ENCODE peak calls at places on chromosomes 6 and 20, in ten cellular contexts. F, I, L, G, Z, E, M, C, K and D are unnamed samples. For H4K20me1, the result is how much of the 10 kb centered on the place peaks cover.

GRCh38 chr20:56445540-56445939 is 22.9 kb upstream of the RTF2 start:
- DNase-seq in I (no peak), Z (no peak), L (no peak), E (no peak), C (no peak), M (no peak), F (no peak), K (no peak), G (no peak), D (no peak)

GRCh38 chr6:104428201-104428600 is 431.5 kb downstream of the HACE1 start:
- DNase-seq in Z (no peak), F (no peak), L (no peak), E (no peak), G (no peak), I (no peak), K (no peak), M (no peak), C (no peak), D (no peak)

GRCh38 chr6:35496036-35496850 is 636 bp downstream of the TEAD3 start:
- DNase-seq in G (no peak), Z (no peak), K (no peak), E (peak), M (no peak), F (no peak), I (peak), C (no peak), L (no peak), D (peak)

GRCh38 chr20:1369970-1370369 is 22.9 kb downstream of the FKBP1A start:
- DNase-seq in Z (no peak), I (no peak), M (no peak), G (no peak), K (no peak), C (no peak), L (no peak), E (no peak), F (no peak), D (no peak)

GRCh38 chr20:43774754-43775153 is 48.0 kb upstream of the GTSF1L start:
- DNase-seq in G (no peak), Z (no peak), C (no peak), F (no peak), L (no peak), E (no peak), I (no peak), M (no peak), K (no peak), D (no peak)

GRCh38 chr6:92485487-92485886 is 933.9 kb downstream of the EPHA7 start:
- DNase-seq in Z (no peak), F (no peak), E (no peak), L (no peak), C (no peak), M (no peak), G (no peak), K (no peak), I (no peak), D (no peak)

GRCh38 chr6:162313922-162314660 is 413.5 kb downstream of the PRKN start:
- DNase-seq in C (no peak), F (no peak), L (peak), I (no peak), K (no peak), M (no peak), G (peak), Z (no peak), E (no peak), D (no peak)

GRCh38 chr6:14638932-14639875 is 521.6 kb downstream of the CD83 start:
- DNase-seq in Z (no peak), C (no peak), I (no peak), M (peak), L (peak), K (peak), F (no peak), G (peak), E (peak), D (no peak)

GRCh38 chr6:78831492-78831891 is 35.9 kb upstream of the IRAK1BP1 start:
- DNase-seq in E (no peak), I (no peak), Z (no peak), L (no peak), M (no peak), K (peak), C (no peak), F (no peak), G (peak), D (no peak)

GRCh38 chr6:209432-210103 is 82.7 kb upstream of the DUSP22 start:
- DNase-seq in F (no peak), Z (no peak), C (peak), M (peak), G (no peak), K (no peak), L (no peak), I (no peak), E (no peak), D (peak)

GRCh38 chr6:40409716-40410397 is 177.3 kb downstream of the LRFN2 start:
- DNase-seq in Z (no peak), M (no peak), G (no peak), E (no peak), K (no peak), L (no peak), F (no peak), C (no peak), I (no peak), D (no peak)

GRCh38 chr6:628772-629171 is 28.1 kb downstream of the HUS1B start:
- DNase-seq in G (no peak), Z (no peak), F (no peak), M (peak), K (no peak), I (no peak), L (no peak), C (no peak), E (no peak), D (peak)

GRCh38 chr20:1660263-1660662 is 2.7 kb upstream of the SIRPG start:
- DNase-seq in I (no peak), F (no peak), Z (no peak), G (no peak), C (no peak), E (peak), K (no peak), M (no peak), L (no peak), D (no peak)

GRCh38 chr6:23349521-23350147 is 776.4 kb upstream of the NRSN1 start:
- DNase-seq in I (no peak), K (peak), C (no peak), F (peak), E (peak), L (peak), Z (peak), M (no peak), G (peak), D (no peak)

GRCh38 chr6:44128020-44128917 is 915 bp downstream of the TMEM63B start:
- DNase-seq in I (peak), E (peak), M (no peak), K (no peak), C (no peak), L (no peak), G (no peak), Z (no peak), F (no peak), D (peak)

GRCh38 chr6:99013145-99013544 is 65.4 kb upstream of the FBXL4 start:
- DNase-seq in M (no peak), K (peak), F (peak), C (no peak), G (peak), I (no peak), E (peak), L (peak), Z (no peak), D (no peak)

GRCh38 chr20:11676618-11677289 is 240.9 kb upstream of the BTBD3 start:
- DNase-seq in K (peak), Z (peak), L (peak), G (peak), C (peak), F (no peak), I (peak), M (no peak), E (peak), D (peak)

GRCh38 chr20:51412991-51413471 is 129.5 kb downstream of the NFATC2 start:
- DNase-seq in I (peak), E (peak), G (no peak), K (no peak), F (no peak), C (no peak), Z (no peak), L (peak), M (no peak), D (no peak)

GRCh38 chr6:40583694-40584093 is 3.5 kb downstream of the LRFN2 start:
- DNase-seq in C (no peak), E (no peak), I (no peak), F (no peak), K (no peak), L (no peak), Z (no peak), M (no peak), G (no peak), D (no peak)

GRCh38 chr6:44219815-44220784 is 3.3 kb upstream of the SLC29A1 start:
- DNase-seq in M (no peak), L (no peak), E (no peak), I (no peak), K (no peak), Z (no peak), F (no peak), C (no peak), G (no peak), D (no peak)

GRCh38 chr6:141635621-141636020 is 497.1 kb upstream of the GJE1 start:
- DNase-seq in Z (no peak), E (no peak), M (no peak), G (no peak), K (no peak), F (no peak), I (no peak), C (no peak), L (no peak), D (no peak)

GRCh38 chr20:549720-550496 is 6.3 kb upstream of the CSNK2A1 start:
- DNase-seq in C (peak), K (no peak), G (no peak), E (no peak), L (no peak), Z (no peak), M (no peak), I (no peak), F (no peak), D (no peak)

GRCh38 chr6:83592770-83593394 is 80.5 kb downstream of the PRSS35 start:
- DNase-seq in E (peak), F (no peak), L (peak), C (peak), I (peak), G (no peak), K (peak), M (peak), Z (peak), D (peak)

GRCh38 chr6:113762611-113763010 is 94.5 kb upstream of the MARCKS start:
- DNase-seq in Z (no peak), E (no peak), F (no peak), M (no peak), K (no peak), G (no peak), L (no peak), I (no peak), C (no peak), D (no peak)

GRCh38 chr20:10640897-10641296 is 32.9 kb downstream of the JAG1 start:
- DNase-seq in L (no peak), G (no peak), K (no peak), C (no peak), F (no peak), Z (no peak), E (no peak), I (no peak), M (no peak), D (no peak)

GRCh38 chr6:100464162-100464851 is 414 bp downstream of the SIM1 start:
- DNase-seq in M (no peak), E (no peak), G (no peak), I (no peak), Z (no peak), K (no peak), L (no peak), C (no peak), F (no peak), D (no peak)

GRCh38 chr6:100464910-100465700 is at the start of gene SIM1:
- DNase-seq in K (peak), F (no peak), E (peak), C (no peak), M (no peak), I (no peak), L (peak), G (peak), Z (no peak), D (no peak)

GRCh38 chr6:100462396-100462795 is 2.3 kb downstream of the SIM1 start:
- DNase-seq in Z (no peak), K (no peak), G (no peak), C (no peak), E (peak), I (no peak), M (no peak), F (no peak), L (no peak), D (no peak)

GRCh38 chr6:100462990-100463684 is 1.6 kb downstream of the SIM1 start:
- DNase-seq in Z (no peak), I (no peak), L (no peak), E (no peak), M (no peak), C (no peak), K (no peak), G (no peak), F (no peak), D (no peak)

GRCh38 chr6:100463685-100464161 is 998 bp downstream of the SIM1 start:
- DNase-seq in I (no peak), E (no peak), Z (no peak), K (no peak), L (no peak), F (no peak), M (no peak), G (no peak), C (no peak), D (no peak)
- H3K4me3 ChIP-seq in I (no peak), E (peak), Z (no peak), K (no peak), L (no peak), F (no peak), M (no peak), G (no peak), C (no peak), D (no peak)

DNA sequence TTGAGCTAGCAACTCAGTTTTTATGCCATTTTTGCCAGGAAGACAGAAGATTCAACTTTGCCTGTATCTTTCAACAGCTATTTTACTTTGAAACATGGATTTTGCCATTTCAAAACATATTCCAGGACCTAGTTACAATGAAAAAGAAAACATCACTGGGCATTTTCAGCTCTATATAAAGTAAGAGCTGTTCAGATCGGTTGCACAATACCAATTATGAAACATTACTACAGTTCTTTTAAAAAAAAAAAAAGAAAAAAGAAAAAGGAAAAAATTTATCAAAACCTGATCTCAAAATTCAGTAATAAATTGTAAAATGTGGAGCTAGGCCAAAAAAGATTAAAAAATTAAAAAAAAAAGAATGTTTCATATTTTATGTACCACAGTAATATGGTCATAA is 15.6 kb downstream of the BCLAF1 start:
- DNase-seq in F (no peak), K (no peak), M (no peak), C (no peak), L (peak), I (no peak), G (no peak), Z (no peak), E (peak), D (no peak)
- H4K20me1 ChIP-seq in F (half or more), K (under half), M (under half), C (under half), L (under half), I (under half), G (half or more), Z (under half), E (under half), D (under half)

DNA sequence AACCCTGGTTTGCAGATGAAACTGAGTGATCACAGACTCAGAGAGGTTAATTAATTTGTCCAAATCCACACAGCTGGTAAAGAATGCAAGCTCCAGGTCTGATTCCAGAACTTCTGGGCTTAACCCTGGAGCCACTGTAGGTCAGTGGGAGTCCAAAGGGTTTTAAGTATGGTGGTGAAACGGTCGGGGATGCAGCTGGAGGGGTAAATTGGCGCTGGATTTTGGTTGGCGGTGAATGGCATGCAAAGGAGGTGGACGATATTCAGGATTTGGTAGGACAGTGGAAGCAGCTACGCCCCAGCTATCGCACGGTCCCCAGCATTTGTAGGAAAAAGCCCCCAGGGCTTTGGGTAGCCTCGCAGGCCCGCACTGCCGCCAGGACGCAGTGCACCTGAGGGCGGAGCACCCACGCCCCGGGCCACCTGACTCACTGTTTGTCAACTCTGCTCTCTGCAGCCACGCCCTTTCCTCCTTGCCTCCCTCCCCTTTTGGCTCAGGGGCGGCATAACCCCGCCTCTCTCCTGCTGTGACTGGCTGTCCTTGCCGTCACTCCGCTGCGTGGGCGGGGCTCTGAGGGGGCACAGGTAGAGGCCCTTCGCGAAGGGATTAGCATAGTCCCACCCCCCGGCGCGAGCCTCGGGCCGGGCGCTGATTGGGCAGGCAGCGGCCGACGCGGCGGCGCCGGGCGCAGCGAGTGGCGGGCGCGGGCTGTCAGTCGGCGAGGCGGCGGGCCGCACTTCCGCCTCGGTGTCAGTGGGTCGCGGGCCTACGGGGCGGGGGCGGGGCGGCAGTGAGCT is at the start of gene OSBPL2:
- DNase-seq in E (peak), M (peak), L (peak), Z (peak), F (peak), I (peak), C (peak), G (peak), K (peak), D (peak)
- H3K4me3 ChIP-seq in E (peak), M (peak), L (peak), Z (peak), F (peak), I (peak), C (peak), G (peak), K (peak), D (peak)

DNA sequence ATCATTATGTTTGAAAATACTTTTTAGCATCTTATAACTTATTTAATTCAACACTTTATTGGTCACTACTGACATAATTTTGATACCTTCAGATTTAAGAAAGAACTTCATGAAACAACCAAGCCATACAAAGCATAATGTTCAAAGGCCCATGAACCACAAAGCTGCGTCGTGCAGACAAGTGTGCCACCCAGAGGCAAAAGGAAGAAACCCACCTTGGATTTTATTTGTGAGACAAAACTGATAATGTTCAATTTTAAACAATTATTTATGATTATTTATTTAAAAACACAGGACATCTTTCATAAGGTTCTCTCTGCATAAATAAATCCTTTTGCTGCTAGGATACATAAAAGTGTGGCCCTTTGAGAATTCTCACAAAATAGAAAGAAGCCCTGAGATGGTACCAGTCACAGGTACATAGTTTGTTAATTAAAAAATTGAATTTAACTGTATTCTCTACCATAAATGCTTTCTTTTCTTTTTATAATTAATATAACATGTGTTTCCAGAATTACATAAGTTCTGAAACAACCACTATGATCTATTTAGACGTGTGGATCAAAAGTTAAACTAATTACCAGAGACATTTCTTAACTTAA is 143.7 kb downstream of the RALGAPA2 start:
- DNase-seq in F (peak), I (peak), E (peak), K (peak), G (peak), C (peak), M (no peak), Z (no peak), L (peak), D (peak)
- H4K20me1 ChIP-seq in F (under half), I (under half), E (under half), K (under half), G (under half), C (under half), M (under half), Z (under half), L (under half), D (under half)

DNA sequence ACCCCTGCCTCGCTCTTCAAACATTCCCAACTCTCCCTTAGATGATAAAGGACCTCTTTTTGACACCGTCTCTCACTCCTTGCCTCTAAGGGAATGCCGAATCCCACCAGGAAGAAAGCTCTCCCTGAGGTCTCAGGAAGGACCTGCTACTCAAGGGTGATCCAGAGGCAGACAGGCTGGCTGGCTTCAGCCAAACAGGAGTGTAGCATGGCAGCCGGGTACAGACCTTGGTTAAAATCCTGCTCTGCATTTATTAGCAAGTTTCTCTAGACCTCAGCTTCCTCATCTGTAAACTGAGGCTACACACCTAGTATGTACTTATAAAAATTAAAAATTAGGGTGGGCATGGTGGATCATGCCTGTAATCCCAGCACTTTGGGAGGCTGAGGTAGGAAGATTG is 17.2 kb downstream of the MAP1LC3A start:
- DNase-seq in L (no peak), Z (no peak), M (no peak), G (no peak), C (no peak), F (no peak), I (no peak), E (no peak), K (no peak), D (no peak)
- H3K4me3 ChIP-seq in L (no peak), Z (no peak), M (no peak), G (no peak), C (no peak), F (no peak), I (no peak), E (no peak), K (no peak), D (no peak)

DNA sequence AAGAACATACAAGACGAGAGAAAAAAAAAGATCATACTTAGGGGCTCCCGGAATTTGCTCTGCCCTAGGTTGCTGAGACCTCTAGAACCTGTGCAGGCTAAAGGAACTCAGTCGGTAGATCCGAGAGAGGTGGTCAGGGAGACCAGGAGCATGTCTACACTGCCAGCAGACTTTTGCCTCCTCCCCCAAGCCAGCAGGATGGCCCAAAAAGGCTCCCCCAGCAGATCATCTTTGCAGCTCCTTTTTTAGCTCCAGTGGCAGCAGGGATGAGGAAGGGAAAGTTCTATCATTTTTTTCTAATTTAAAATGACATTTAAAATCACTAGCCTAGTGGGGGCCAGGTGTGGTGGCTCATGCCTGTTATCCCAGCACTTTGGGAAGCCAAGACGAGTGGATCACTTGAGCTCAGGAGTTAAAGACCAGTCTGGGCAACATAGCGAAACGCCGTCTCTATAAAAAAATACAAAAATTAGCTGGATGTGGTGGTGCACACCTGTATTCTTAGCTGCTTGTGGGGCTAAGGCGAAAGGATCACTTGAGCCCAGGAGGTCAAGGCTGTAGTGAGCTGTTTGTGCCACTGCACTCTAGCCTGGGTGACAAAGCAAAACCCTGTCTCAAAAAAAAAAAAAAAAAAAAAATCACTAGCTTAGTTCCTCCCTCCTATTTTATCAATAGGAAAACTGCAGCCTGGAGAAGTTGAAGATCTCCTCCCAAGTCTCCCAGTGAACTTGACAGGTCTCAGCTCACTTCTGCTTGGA is 69.3 kb upstream of the MYL9 start:
- DNase-seq in C (no peak), E (no peak), M (no peak), F (no peak), I (no peak), L (no peak), K (no peak), G (no peak), Z (no peak), D (peak)
- H4K20me1 ChIP-seq in C (under half), E (under half), M (under half), F (under half), I (under half), L (under half), K (half or more), G (half or more), Z (under half), D (under half)